ENCODE peak calls at places on chromosomes 5 and 9, in nine cellular contexts. One of them, this sample, is unnamed.
A peak's percentile ranks its signal among the peaks of the same experiment; 100 is the strongest.

GRCh38 chr5:143213851-143214363 is 189.6 kb downstream of the NR3C1 start:
- DNase-seq in esophagus squamous epithelium: no peak
- DNase-seq in HCT116: no peak
- DNase-seq in colonic mucosa: no peak
- DNase-seq in substantia nigra: no peak
- DNase-seq in neural progenitor cell: no peak
- DNase-seq in left ventricle myocardium inferior: no peak
- DNase-seq in ovary: no peak
- DNase-seq in GM23248: peak; percentile 13
- DNase-seq in this sample: no peak

GRCh38 chr5:39470021-39470420 is 45.2 kb upstream of the DAB2 start:
- DNase-seq in GM23248: no peak
- DNase-seq in HCT116: no peak
- DNase-seq in colonic mucosa: no peak
- DNase-seq in ovary: no peak
- DNase-seq in left ventricle myocardium inferior: no peak
- DNase-seq in substantia nigra: no peak
- DNase-seq in neural progenitor cell: no peak
- DNase-seq in esophagus squamous epithelium: no peak
- DNase-seq in this sample: no peak

GRCh38 chr9:120878188-120879130 is 1.5 kb upstream of the PHF19 start:
- DNase-seq in neural progenitor cell: no peak
- DNase-seq in GM23248: no peak
- DNase-seq in substantia nigra: no peak
- DNase-seq in HCT116: no peak
- DNase-seq in left ventricle myocardium inferior: no peak
- DNase-seq in colonic mucosa: no peak
- DNase-seq in esophagus squamous epithelium: no peak
- DNase-seq in ovary: no peak
- DNase-seq in this sample: no peak

GRCh38 chr5:53942724-53943123 is 367.6 kb downstream of the ARL15 start:
- DNase-seq in ovary: no peak
- DNase-seq in substantia nigra: no peak
- DNase-seq in neural progenitor cell: no peak
- DNase-seq in GM23248: peak; percentile 28
- DNase-seq in left ventricle myocardium inferior: no peak
- DNase-seq in colonic mucosa: no peak
- DNase-seq in HCT116: no peak
- DNase-seq in esophagus squamous epithelium: no peak
- DNase-seq in this sample: no peak

GRCh38 chr9:124770359-124771020 is 621 bp downstream of the NR6A1 start:
- DNase-seq in HCT116: no peak
- DNase-seq in substantia nigra: no peak
- DNase-seq in left ventricle myocardium inferior: no peak
- DNase-seq in GM23248: no peak
- DNase-seq in neural progenitor cell: peak; percentile 78
- DNase-seq in esophagus squamous epithelium: no peak
- DNase-seq in colonic mucosa: peak; percentile 67
- DNase-seq in ovary: peak; percentile 61
- DNase-seq in this sample: no peak

GRCh38 chr5:60806591-60807243 is 37.4 kb downstream of the ELOVL7 start:
- DNase-seq in neural progenitor cell: peak; percentile 12
- DNase-seq in HCT116: no peak
- DNase-seq in ovary: no peak
- DNase-seq in esophagus squamous epithelium: no peak
- DNase-seq in colonic mucosa: no peak
- DNase-seq in left ventricle myocardium inferior: no peak
- DNase-seq in substantia nigra: no peak
- DNase-seq in GM23248: no peak
- DNase-seq in this sample: no peak

GRCh38 chr5:151757233-151758140 is 944 bp downstream of the ATOX1 start:
- DNase-seq in substantia nigra: no peak
- DNase-seq in left ventricle myocardium inferior: no peak
- DNase-seq in colonic mucosa: no peak
- DNase-seq in esophagus squamous epithelium: no peak
- DNase-seq in GM23248: peak; percentile 61
- DNase-seq in ovary: no peak
- DNase-seq in HCT116: no peak
- DNase-seq in neural progenitor cell: no peak
- DNase-seq in this sample: no peak

GRCh38 chr9:3884736-3885135 is 358.9 kb upstream of the RFX3 start:
- DNase-seq in neural progenitor cell: peak; percentile 62
- DNase-seq in ovary: no peak
- DNase-seq in colonic mucosa: no peak
- DNase-seq in substantia nigra: no peak
- DNase-seq in GM23248: no peak
- DNase-seq in HCT116: no peak
- DNase-seq in left ventricle myocardium inferior: no peak
- DNase-seq in esophagus squamous epithelium: no peak
- DNase-seq in this sample: no peak

GRCh38 chr9:72356019-72356653 is 8.9 kb downstream of the ZFAND5 start:
- DNase-seq in HCT116: no peak
- DNase-seq in esophagus squamous epithelium: no peak
- DNase-seq in substantia nigra: no peak
- DNase-seq in colonic mucosa: no peak
- DNase-seq in neural progenitor cell: no peak
- DNase-seq in left ventricle myocardium inferior: no peak
- DNase-seq in ovary: no peak
- DNase-seq in GM23248: peak; percentile 57
- DNase-seq in this sample: no peak

GRCh38 chr9:101567725-101567993 is 27.1 kb downstream of the PPP3R2 start:
- DNase-seq in colonic mucosa: no peak
- DNase-seq in esophagus squamous epithelium: no peak
- DNase-seq in left ventricle myocardium inferior: no peak
- DNase-seq in neural progenitor cell: no peak
- DNase-seq in GM23248: no peak
- DNase-seq in ovary: no peak
- DNase-seq in substantia nigra: no peak
- DNase-seq in HCT116: no peak
- DNase-seq in this sample: no peak

GRCh38 chr5:33313150-33313549 is 127.6 kb upstream of the TARS1 start:
- DNase-seq in esophagus squamous epithelium: no peak
- DNase-seq in neural progenitor cell: no peak
- DNase-seq in colonic mucosa: peak; percentile 82
- DNase-seq in GM23248: peak; percentile 92
- DNase-seq in left ventricle myocardium inferior: no peak
- DNase-seq in ovary: no peak
- DNase-seq in HCT116: peak; percentile 58
- DNase-seq in substantia nigra: no peak
- DNase-seq in this sample: no peak

GRCh38 chr5:91898865-91899264 is 515.7 kb upstream of the ARRDC3 start:
- DNase-seq in GM23248: no peak
- DNase-seq in esophagus squamous epithelium: no peak
- DNase-seq in colonic mucosa: no peak
- DNase-seq in ovary: no peak
- DNase-seq in HCT116: no peak
- DNase-seq in substantia nigra: no peak
- DNase-seq in left ventricle myocardium inferior: no peak
- DNase-seq in neural progenitor cell: no peak
- DNase-seq in this sample: no peak

GRCh38 chr5:126339215-126339805 is 83.9 kb upstream of the GRAMD2B start:
- DNase-seq in GM23248: peak; percentile 79
- DNase-seq in neural progenitor cell: peak; percentile 70
- DNase-seq in colonic mucosa: peak; percentile 71
- DNase-seq in esophagus squamous epithelium: no peak
- DNase-seq in left ventricle myocardium inferior: no peak
- DNase-seq in substantia nigra: no peak
- DNase-seq in ovary: no peak
- DNase-seq in HCT116: peak; percentile 54
- DNase-seq in this sample: no peak

GRCh38 chr5:108367679-108368334 is 14.1 kb downstream of the FBXL17 start:
- DNase-seq in substantia nigra: no peak
- DNase-seq in colonic mucosa: no peak
- DNase-seq in neural progenitor cell: peak; percentile 11
- DNase-seq in HCT116: no peak
- DNase-seq in esophagus squamous epithelium: no peak
- DNase-seq in ovary: no peak
- DNase-seq in left ventricle myocardium inferior: no peak
- DNase-seq in GM23248: no peak
- DNase-seq in this sample: no peak

GRCh38 chr9:79127661-79128060 is 444.1 kb upstream of the TLE4 start:
- DNase-seq in left ventricle myocardium inferior: no peak
- DNase-seq in substantia nigra: no peak
- DNase-seq in colonic mucosa: no peak
- DNase-seq in esophagus squamous epithelium: no peak
- DNase-seq in neural progenitor cell: no peak
- DNase-seq in ovary: no peak
- DNase-seq in HCT116: no peak
- DNase-seq in GM23248: peak; percentile 32
- DNase-seq in this sample: no peak

GRCh38 chr9:37528652-37529072 is 42.9 kb downstream of the POLR1E start:
- DNase-seq in ovary: no peak
- DNase-seq in neural progenitor cell: no peak
- DNase-seq in esophagus squamous epithelium: no peak
- DNase-seq in HCT116: no peak
- DNase-seq in GM23248: no peak
- DNase-seq in substantia nigra: no peak
- DNase-seq in left ventricle myocardium inferior: no peak
- DNase-seq in colonic mucosa: no peak
- DNase-seq in this sample: no peak
- H3K27ac ChIP-seq in ovary: no peak overlapping the region
- H3K27ac ChIP-seq in neural progenitor cell: no peak overlapping the region
- H3K27ac ChIP-seq in esophagus squamous epithelium: peak overlapping the region; percentile 29
- H3K27ac ChIP-seq in HCT116: no peak overlapping the region
- H3K27ac ChIP-seq in GM23248: no peak overlapping the region
- H3K27ac ChIP-seq in substantia nigra: peak overlapping the region; percentile 5
- H3K27ac ChIP-seq in left ventricle myocardium inferior: no peak overlapping the region
- H3K27ac ChIP-seq in colonic mucosa: no peak overlapping the region
- H3K27ac ChIP-seq in this sample: peak overlapping the region; percentile 33

DNA sequence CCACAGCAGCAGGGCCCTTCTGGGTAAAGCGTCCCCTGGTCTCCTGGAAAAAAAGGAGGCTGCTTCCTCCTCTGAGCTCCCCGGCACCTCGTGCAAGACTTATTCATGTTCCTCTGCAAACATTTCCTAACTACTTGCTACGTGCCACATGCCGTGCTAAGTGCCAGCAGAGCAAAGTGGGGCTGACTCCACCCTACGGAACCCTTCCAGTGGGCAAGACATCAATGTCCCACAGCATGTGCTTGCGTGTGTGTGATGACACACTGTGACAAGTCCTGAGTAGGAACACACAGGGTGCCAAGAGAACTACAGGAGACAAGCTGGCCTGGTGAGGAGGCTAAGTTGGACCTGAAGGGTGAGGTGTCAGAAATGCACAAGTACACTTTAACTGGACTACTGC is 57.4 kb downstream of the SEMA4D start:
- DNase-seq in GM23248: peak; percentile 74
- DNase-seq in HCT116: no peak
- DNase-seq in esophagus squamous epithelium: no peak
- DNase-seq in ovary: no peak
- DNase-seq in neural progenitor cell: no peak
- DNase-seq in left ventricle myocardium inferior: peak; percentile 29
- DNase-seq in colonic mucosa: no peak
- DNase-seq in substantia nigra: no peak
- DNase-seq in this sample: no peak
- H3K27ac ChIP-seq in GM23248: no peak overlapping the region
- H3K27ac ChIP-seq in HCT116: no peak overlapping the region
- H3K27ac ChIP-seq in esophagus squamous epithelium: peak overlapping the region; percentile 87
- H3K27ac ChIP-seq in ovary: no peak overlapping the region
- H3K27ac ChIP-seq in neural progenitor cell: no peak overlapping the region
- H3K27ac ChIP-seq in left ventricle myocardium inferior: no peak overlapping the region
- H3K27ac ChIP-seq in colonic mucosa: no peak overlapping the region
- H3K27ac ChIP-seq in substantia nigra: peak overlapping the region; percentile 99
- H3K27ac ChIP-seq in this sample: peak overlapping the region; percentile 57

GRCh38 chr5:179610903-179611265 is 12.6 kb downstream of the HNRNPH1 start:
- DNase-seq in ovary: no peak
- DNase-seq in colonic mucosa: no peak
- DNase-seq in left ventricle myocardium inferior: no peak
- DNase-seq in HCT116: no peak
- DNase-seq in esophagus squamous epithelium: no peak
- DNase-seq in GM23248: no peak
- DNase-seq in neural progenitor cell: no peak
- DNase-seq in substantia nigra: no peak
- DNase-seq in this sample: no peak

GRCh38 chr5:179612577-179613459 is 10.7 kb downstream of the HNRNPH1 start:
- DNase-seq in left ventricle myocardium inferior: no peak
- DNase-seq in ovary: peak; percentile 29
- DNase-seq in esophagus squamous epithelium: no peak
- DNase-seq in HCT116: no peak
- DNase-seq in GM23248: no peak
- DNase-seq in neural progenitor cell: no peak
- DNase-seq in colonic mucosa: no peak
- DNase-seq in substantia nigra: no peak
- DNase-seq in this sample: no peak

GRCh38 chr5:179608131-179608581 is 15.3 kb downstream of the HNRNPH1 start:
- DNase-seq in colonic mucosa: no peak
- DNase-seq in HCT116: no peak
- DNase-seq in ovary: peak; percentile 40
- DNase-seq in substantia nigra: no peak
- DNase-seq in left ventricle myocardium inferior: no peak
- DNase-seq in GM23248: no peak
- DNase-seq in neural progenitor cell: no peak
- DNase-seq in esophagus squamous epithelium: no peak
- DNase-seq in this sample: no peak

GRCh38 chr5:179609834-179610108 is 13.7 kb downstream of the HNRNPH1 start:
- DNase-seq in esophagus squamous epithelium: no peak
- DNase-seq in GM23248: no peak
- DNase-seq in left ventricle myocardium inferior: no peak
- DNase-seq in colonic mucosa: no peak
- DNase-seq in HCT116: no peak
- DNase-seq in ovary: no peak
- DNase-seq in substantia nigra: no peak
- DNase-seq in neural progenitor cell: no peak
- DNase-seq in this sample: no peak

DNA sequence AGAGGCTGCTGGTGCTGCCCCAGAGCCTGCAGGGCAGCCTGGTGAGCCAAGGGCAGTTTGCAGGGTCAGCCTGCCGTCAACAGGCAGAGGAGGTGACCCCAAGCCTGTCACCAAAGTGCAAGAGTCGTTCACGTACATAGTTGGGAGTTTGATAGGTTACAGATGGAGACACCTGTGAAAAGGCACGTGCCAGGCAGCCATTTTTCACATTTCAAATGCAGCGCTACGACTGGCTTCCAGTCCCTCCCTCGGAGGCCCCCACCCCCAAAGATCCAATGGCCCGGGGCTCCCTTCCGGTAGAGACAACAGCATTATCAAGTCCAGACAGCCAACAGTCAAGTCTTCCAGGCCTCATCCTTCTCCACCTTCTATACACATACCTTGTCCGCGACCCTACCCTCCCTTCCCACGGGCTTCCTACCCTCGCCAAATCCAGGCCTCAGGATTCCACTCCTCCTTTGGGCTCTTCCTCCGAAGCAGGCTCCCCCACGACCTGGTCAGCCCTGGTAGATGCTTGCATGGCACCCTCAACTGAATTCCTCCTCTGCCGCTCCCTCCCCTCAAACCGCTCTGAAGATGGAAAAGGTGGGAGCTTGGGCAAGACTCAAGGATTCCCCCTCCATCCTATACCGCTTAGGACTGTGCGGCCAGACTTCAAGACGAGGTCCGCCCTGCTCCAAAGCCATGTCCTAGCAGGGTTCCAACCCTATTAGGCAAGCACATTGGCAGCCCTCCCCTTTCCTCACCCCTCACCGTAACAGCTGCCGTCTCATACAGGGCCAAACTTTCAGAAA is 13.2 kb downstream of the HNRNPH1 start:
- DNase-seq in esophagus squamous epithelium: no peak
- DNase-seq in neural progenitor cell: no peak
- DNase-seq in left ventricle myocardium inferior: peak; percentile 33
- DNase-seq in HCT116: no peak
- DNase-seq in ovary: peak; percentile 36
- DNase-seq in substantia nigra: no peak
- DNase-seq in GM23248: no peak
- DNase-seq in colonic mucosa: no peak
- DNase-seq in this sample: no peak
- H3K27ac ChIP-seq in esophagus squamous epithelium: peak overlapping the region; percentile 40
- H3K27ac ChIP-seq in neural progenitor cell: peak overlapping the region; percentile 78
- H3K27ac ChIP-seq in left ventricle myocardium inferior: peak overlapping the region; percentile 54
- H3K27ac ChIP-seq in HCT116: no peak overlapping the region
- H3K27ac ChIP-seq in ovary: no peak overlapping the region
- H3K27ac ChIP-seq in substantia nigra: no peak overlapping the region
- H3K27ac ChIP-seq in GM23248: no peak overlapping the region
- H3K27ac ChIP-seq in colonic mucosa: no peak overlapping the region
- H3K27ac ChIP-seq in this sample: peak overlapping the region; percentile 5

GRCh38 chr5:1124181-1125029 is 12.5 kb upstream of the SLC12A7 start:
- DNase-seq in left ventricle myocardium inferior: no peak
- DNase-seq in ovary: no peak
- DNase-seq in esophagus squamous epithelium: no peak
- DNase-seq in substantia nigra: no peak
- DNase-seq in colonic mucosa: no peak
- DNase-seq in HCT116: no peak
- DNase-seq in GM23248: no peak
- DNase-seq in neural progenitor cell: no peak
- DNase-seq in this sample: no peak
- H3K27ac ChIP-seq in left ventricle myocardium inferior: peak overlapping the region; percentile 92
- H3K27ac ChIP-seq in ovary: no peak overlapping the region
- H3K27ac ChIP-seq in esophagus squamous epithelium: peak overlapping the region; percentile 49
- H3K27ac ChIP-seq in substantia nigra: no peak overlapping the region
- H3K27ac ChIP-seq in colonic mucosa: peak overlapping the region; percentile 40
- H3K27ac ChIP-seq in HCT116: no peak overlapping the region
- H3K27ac ChIP-seq in GM23248: no peak overlapping the region
- H3K27ac ChIP-seq in neural progenitor cell: no peak overlapping the region
- H3K27ac ChIP-seq in this sample: peak overlapping the region; percentile 54

This sample was measured in vagina.